ENCODE peak calls at places on chromosomes 6 and 20, in ten cellular contexts. S is lower lobe of right lung; F is cardiac fibroblast; C is nephron progenitor cell; X is EL; R is DMS153; A is NCI-H1694; V is mesendoderm; K is fibroblast of the conjunctiva; Q is CD4-positive, CD25-positive, alpha-beta regulatory T cell. L is an unnamed sample.

GRCh38 chr6:14811760-14812428 is 434.0 kb upstream of the JARID2 start:
- DNase-seq in Q (no peak), R (no peak), V (no peak), X (peak), F (peak), A (no peak), K (no peak), C (no peak), S (no peak), L (no peak)

GRCh38 chr6:38997128-38997761 is 51.3 kb upstream of the GLP1R start:
- DNase-seq in R (peak), Q (no peak), F (peak), X (peak), C (peak), K (peak), S (no peak), A (peak), V (peak), L (peak)

GRCh38 chr6:137373296-137373695 is 120.9 kb downstream of the OLIG3 start:
- DNase-seq in Q (no peak), R (no peak), F (no peak), V (no peak), C (no peak), X (no peak), S (no peak), K (no peak), A (no peak), L (no peak)

GRCh38 chr20:40687384-40688128 is 1.5 kb downstream of the MAFB start:
- DNase-seq in X (no peak), Q (no peak), S (peak), V (peak), C (peak), K (no peak), F (peak), R (no peak), A (no peak), L (no peak)

GRCh38 chr6:14305629-14306028 is 188.1 kb downstream of the CD83 start:
- DNase-seq in C (no peak), X (no peak), Q (no peak), V (no peak), S (no peak), R (no peak), A (no peak), F (no peak), K (no peak), L (no peak)

GRCh38 chr6:15715060-15715459 is 52.2 kb upstream of the DTNBP1 start:
- DNase-seq in S (no peak), V (no peak), C (no peak), Q (no peak), F (peak), A (no peak), X (peak), R (no peak), K (no peak), L (no peak)

GRCh38 chr6:7047071-7047470 is 60.7 kb upstream of the RREB1 start:
- DNase-seq in S (no peak), A (no peak), V (no peak), X (no peak), K (no peak), C (no peak), F (no peak), R (no peak), Q (no peak), L (no peak)

GRCh38 chr6:105875974-105876640 is 210.0 kb upstream of the PRDM1 start:
- DNase-seq in S (no peak), V (no peak), X (no peak), C (no peak), F (no peak), K (no peak), R (no peak), Q (no peak), A (no peak), L (no peak)

GRCh38 chr20:24615353-24615752 is 145.9 kb downstream of the SYNDIG1 start:
- DNase-seq in X (no peak), C (no peak), F (no peak), Q (no peak), V (no peak), K (no peak), R (no peak), S (no peak), A (no peak), L (no peak)

GRCh38 chr6:51531623-51532022 is 555.8 kb downstream of the PKHD1 start:
- DNase-seq in Q (no peak), R (no peak), F (no peak), A (no peak), X (no peak), S (no peak), C (no peak), K (no peak), V (peak), L (peak)

GRCh38 chr6:16769131-16769985 is 8.1 kb upstream of the ATXN1 start:
- DNase-seq in A (no peak), C (no peak), K (peak), Q (peak), V (peak), F (peak), X (peak), S (no peak), R (no peak), L (no peak)

GRCh38 chr6:76351275-76351674 is 278.8 kb upstream of the IMPG1 start:
- DNase-seq in C (no peak), V (peak), F (no peak), A (no peak), K (no peak), S (no peak), X (peak), R (peak), Q (no peak), L (peak)

GRCh38 chr6:12343440-12344162 is 53.4 kb downstream of the EDN1 start:
- DNase-seq in K (no peak), Q (no peak), V (no peak), S (no peak), A (no peak), C (no peak), X (peak), R (no peak), F (no peak), L (no peak)

GRCh38 chr20:47206962-47207641 is 149.4 kb downstream of the ZMYND8 start:
- DNase-seq in F (no peak), R (no peak), V (no peak), K (no peak), C (no peak), S (no peak), X (no peak), Q (no peak), A (no peak), L (no peak)

GRCh38 chr6:170128811-170129681 is 161.8 kb downstream of the DLL1 start:
- DNase-seq in A (no peak), X (no peak), F (no peak), S (no peak), Q (no peak), V (no peak), C (no peak), R (no peak), K (no peak), L (no peak)

GRCh38 chr6:71608646-71609045 is 277.7 kb upstream of the RIMS1 start:
- DNase-seq in K (no peak), A (no peak), X (no peak), R (no peak), F (peak), V (no peak), Q (no peak), S (no peak), C (no peak), L (no peak)

GRCh38 chr6:151730496-151730870 is 77.0 kb upstream of the ESR1 start:
- DNase-seq in F (no peak), V (no peak), S (no peak), Q (no peak), X (no peak), K (no peak), R (no peak), A (no peak), C (no peak), L (no peak)

GRCh38 chr20:39195495-39196129 is 233.5 kb downstream of the DHX35 start:
- DNase-seq in S (no peak), K (no peak), F (no peak), Q (no peak), X (no peak), V (peak), R (peak), C (peak), A (peak), L (no peak)

GRCh38 chr6:107658920-107659879 is 164.9 kb downstream of the SCML4 start:
- DNase-seq in S (no peak), C (no peak), F (no peak), V (no peak), Q (no peak), X (peak), R (peak), K (no peak), A (no peak), L (no peak)

GRCh38 chr6:135474362-135474761 is 23.2 kb downstream of the AHI1 start:
- DNase-seq in A (no peak), X (no peak), R (no peak), F (no peak), C (no peak), S (no peak), V (no peak), Q (no peak), K (no peak), L (no peak)

GRCh38 chr6:2124260-2124709 is 121.1 kb downstream of the GMDS start:
- DNase-seq in V (no peak), Q (no peak), K (no peak), C (no peak), A (no peak), F (peak), X (no peak), R (no peak), S (peak), L (no peak)

GRCh38 chr6:112221561-112221960 is 32.8 kb downstream of the LAMA4 start:
- DNase-seq in R (no peak), X (peak), K (no peak), A (no peak), F (peak), S (no peak), V (no peak), C (no peak), Q (no peak), L (no peak)

GRCh38 chr6:83985308-83985713 is 48.3 kb upstream of the MRAP2 start:
- DNase-seq in A (no peak), R (no peak), Q (no peak), K (no peak), V (no peak), F (no peak), X (no peak), C (no peak), S (no peak), L (no peak)

GRCh38 chr6:14743465-14744211 is 502.2 kb upstream of the JARID2 start:
- DNase-seq in Q (no peak), X (peak), F (peak), A (no peak), R (no peak), C (no peak), S (peak), V (peak), K (peak), L (no peak)

GRCh38 chr6:71250050-71250689 is 38.4 kb upstream of the OGFRL1 start:
- DNase-seq in Q (no peak), V (peak), A (no peak), C (no peak), R (no peak), F (peak), X (peak), S (no peak), K (peak), L (no peak)

GRCh38 chr6:146598785-146599405 is at the start of gene ADGB:
- DNase-seq in S (peak), C (peak), F (peak), V (peak), Q (no peak), R (no peak), X (peak), K (peak), A (no peak), L (peak)

GRCh38 chr6:104642871-104643270 is 216.8 kb downstream of the HACE1 start:
- DNase-seq in C (no peak), K (no peak), F (peak), V (no peak), Q (no peak), S (no peak), X (peak), R (no peak), A (no peak), L (no peak)

GRCh38 chr20:16054917-16055316 is 518.3 kb downstream of the KIF16B start:
- DNase-seq in Q (no peak), V (no peak), A (no peak), K (no peak), F (no peak), C (no peak), X (no peak), R (no peak), S (no peak), L (no peak)

GRCh38 chr6:148653138-148653776 is 93.6 kb upstream of the UST start:
- DNase-seq in F (peak), S (no peak), X (peak), K (no peak), V (peak), Q (no peak), R (no peak), C (no peak), A (no peak), L (no peak)

GRCh38 chr6:18978330-18979128 is 591.4 kb downstream of the RNF144B start:
- DNase-seq in V (peak), K (no peak), Q (no peak), X (no peak), R (peak), S (no peak), A (no peak), F (no peak), C (no peak), L (peak)

GRCh38 chr20:6657111-6657510 is 110.4 kb upstream of the BMP2 start:
- DNase-seq in V (no peak), Q (no peak), K (no peak), F (no peak), C (no peak), S (no peak), A (no peak), R (no peak), X (no peak), L (no peak)

GRCh38 chr6:20816126-20816525 is 281.9 kb downstream of the CDKAL1 start:
- DNase-seq in R (no peak), S (no peak), C (no peak), A (no peak), V (no peak), X (no peak), Q (no peak), F (no peak), K (no peak), L (no peak)

GRCh38 chr20:31569163-31570020 is 35.7 kb upstream of the ID1 start:
- DNase-seq in K (no peak), F (peak), V (peak), S (peak), R (no peak), Q (peak), A (peak), C (peak), X (peak), L (peak)

GRCh38 chr6:21997414-21998037 is 299.3 kb downstream of the PRL start:
- DNase-seq in A (peak), R (no peak), C (no peak), X (no peak), V (no peak), F (no peak), S (no peak), Q (no peak), K (no peak), L (no peak)

GRCh38 chr6:116072368-116072767 is 11.7 kb upstream of the FRK start:
- DNase-seq in C (no peak), S (no peak), V (no peak), Q (no peak), K (no peak), X (no peak), A (no peak), F (no peak), R (no peak), L (no peak)

GRCh38 chr6:157488058-157488457 is 107.1 kb downstream of the ZDHHC14 start:
- DNase-seq in Q (no peak), A (no peak), K (no peak), S (no peak), C (no peak), V (no peak), F (no peak), X (no peak), R (no peak), L (no peak)

GRCh38 chr20:11891081-11891826 is 26.4 kb upstream of the BTBD3 start:
- DNase-seq in R (no peak), Q (no peak), X (peak), A (no peak), C (peak), F (peak), V (peak), S (peak), K (no peak), L (peak)

GRCh38 chr6:66481216-66481615 is 774.2 kb upstream of the EYS start:
- DNase-seq in K (no peak), V (no peak), R (no peak), F (no peak), A (no peak), C (no peak), S (no peak), Q (no peak), X (no peak), L (no peak)

L was measured in COR-L47.